ENCODE peak calls at places on chromosomes 5 and 9, in nine cellular contexts. I is tibial nerve, W is A549, C is heart right ventricle, S is uterus, T is tibial artery, V is HCT116, Q is ascending aorta, E is neural progenitor cell. A is an unnamed sample.

GRCh38 chr9:136079211-136079915 is 15.7 kb downstream of the NACC2 start:
- DNase-seq in I (no peak), W (no peak), C (peak), S (no peak), T (no peak), V (no peak), Q (no peak), E (peak), A (no peak)

GRCh38 chr5:80141681-80142080 is 106.5 kb downstream of the THBS4 start:
- DNase-seq in I (no peak), W (no peak), C (no peak), S (no peak), T (no peak), V (no peak), Q (no peak), E (no peak), A (no peak)

GRCh38 chr5:74442466-74442865 is 198.1 kb downstream of the ENC1 start:
- DNase-seq in I (no peak), W (no peak), C (no peak), S (no peak), T (no peak), V (no peak), Q (no peak), E (no peak), A (no peak)

GRCh38 chr5:164763211-164763610 is 1257.8 kb downstream of the MAT2B start:
- DNase-seq in I (no peak), W (no peak), C (no peak), S (no peak), T (no peak), V (no peak), Q (no peak), E (no peak), A (no peak)

GRCh38 chr9:83239787-83240186 is 176.8 kb upstream of the RASEF start:
- DNase-seq in I (no peak), W (no peak), C (no peak), S (no peak), T (no peak), V (no peak), Q (no peak), E (no peak), A (no peak)

GRCh38 chr5:168118042-168118668 is 173.3 kb upstream of the WWC1 start:
- DNase-seq in I (no peak), W (no peak), C (no peak), S (no peak), T (no peak), V (no peak), Q (no peak), E (peak), A (no peak)

GRCh38 chr9:15606667-15607472 is 54.0 kb downstream of the CCDC171 start:
- DNase-seq in I (no peak), W (peak), C (no peak), S (no peak), T (no peak), V (peak), Q (no peak), E (peak), A (peak)

GRCh38 chr5:78795757-78796156 is 147.2 kb upstream of the LHFPL2 start:
- DNase-seq in I (no peak), W (peak), C (no peak), S (no peak), T (no peak), V (no peak), Q (no peak), E (no peak), A (no peak)

GRCh38 chr5:121503111-121503840 is 348.4 kb upstream of the FTMT start:
- DNase-seq in I (peak), W (peak), C (no peak), S (no peak), T (peak), V (peak), Q (no peak), E (peak), A (no peak)

GRCh38 chr9:22136446-22137140 is 127.5 kb upstream of the CDKN2B start:
- DNase-seq in I (no peak), W (no peak), C (no peak), S (no peak), T (no peak), V (no peak), Q (no peak), E (no peak), A (peak)

GRCh38 chr5:167554564-167555254 is 736.7 kb upstream of the WWC1 start:
- DNase-seq in I (no peak), W (no peak), C (no peak), S (no peak), T (no peak), V (no peak), Q (no peak), E (no peak), A (no peak)

GRCh38 chr5:129384736-129385135 is 75.4 kb upstream of the ADAMTS19 start:
- DNase-seq in I (no peak), W (no peak), C (no peak), S (no peak), T (no peak), V (no peak), Q (no peak), E (no peak), A (no peak)

GRCh38 chr9:98983295-98984268 is 39.9 kb downstream of the COL15A1 start:
- DNase-seq in I (no peak), W (no peak), C (no peak), S (no peak), T (no peak), V (no peak), Q (no peak), E (no peak), A (no peak)

GRCh38 chr9:128836509-128837145 is 7.0 kb upstream of the SPOUT1 start:
- DNase-seq in I (no peak), W (no peak), C (no peak), S (no peak), T (no peak), V (no peak), Q (no peak), E (no peak), A (no peak)

GRCh38 chr9:136725612-136726011 is 13.2 kb downstream of the DIPK1B start:
- DNase-seq in I (no peak), W (no peak), C (no peak), S (no peak), T (no peak), V (no peak), Q (no peak), E (no peak), A (peak)

GRCh38 chr9:136978073-136978864 is 965 bp downstream of the PTGDS start:
- DNase-seq in I (peak), W (peak), C (peak), S (peak), T (peak), V (no peak), Q (no peak), E (peak), A (peak)

GRCh38 chr5:125835293-125836172 is 587.7 kb upstream of the GRAMD2B start:
- DNase-seq in I (no peak), W (peak), C (peak), S (peak), T (no peak), V (peak), Q (no peak), E (peak), A (peak)

GRCh38 chr5:139958749-139959148 is 84.3 kb downstream of the NRG2 start:
- DNase-seq in I (no peak), W (no peak), C (no peak), S (no peak), T (no peak), V (no peak), Q (no peak), E (no peak), A (no peak)

GRCh38 chr9:71218774-71219173 is 97.4 kb upstream of the TRPM3 start:
- DNase-seq in I (no peak), W (no peak), C (no peak), S (no peak), T (no peak), V (no peak), Q (no peak), E (no peak), A (peak)

GRCh38 chr9:71223953-71224538 is 102.6 kb upstream of the TRPM3 start:
- DNase-seq in I (no peak), W (no peak), C (no peak), S (no peak), T (no peak), V (no peak), Q (no peak), E (peak), A (no peak)
- TF ChIP-seq CTCF in I (no peak), W (no peak), C (no peak), S (no peak), T (no peak), V (no peak), Q (no peak), E (peak), A (no peak)

DNA sequence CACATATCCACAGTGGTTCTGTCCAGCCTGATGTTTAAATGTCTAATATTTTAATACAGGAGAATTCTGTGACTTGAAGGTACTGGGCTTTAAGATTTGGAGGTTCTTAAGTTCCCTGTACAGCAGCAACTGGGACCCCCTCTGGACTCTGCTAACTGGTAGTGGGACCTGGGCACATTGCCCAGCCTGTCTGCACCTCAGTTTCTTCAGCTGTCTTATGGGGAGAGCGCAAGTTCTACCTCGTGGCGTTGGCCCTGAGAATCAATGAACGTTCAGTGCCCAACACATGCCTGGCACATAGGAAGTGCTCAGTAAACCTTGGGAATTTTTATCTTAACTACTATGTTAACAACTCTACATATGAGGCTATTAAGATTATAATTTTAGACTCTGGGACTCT is 1.4 kb downstream of the SLC2A6 start:
- DNase-seq in I (no peak), W (no peak), C (peak), S (no peak), T (no peak), V (no peak), Q (no peak), E (no peak), A (no peak)
- H3K27ac ChIP-seq in I (no peak), W (no peak), C (no peak), S (no peak), T (no peak), V (no peak), Q (no peak), E (no peak), A (peak)

GRCh38 chr9:132651259-132651658 is 18.5 kb downstream of the DDX31 start:
- DNase-seq in I (no peak), W (peak), C (no peak), S (no peak), T (no peak), V (no peak), Q (no peak), E (no peak), A (peak)
- TF ChIP-seq CTCF in I (no peak), W (peak), C (peak), S (no peak), T (no peak), V (peak), Q (no peak), E (peak), A (peak)

GRCh38 chr9:687994-688393 is 153.5 kb upstream of the DMRT1 start:
- DNase-seq in I (no peak), W (no peak), C (no peak), S (no peak), T (no peak), V (no peak), Q (no peak), E (no peak), A (no peak)
- H3K27ac ChIP-seq in I (no peak), W (no peak), C (no peak), S (peak), T (peak), V (no peak), Q (peak), E (no peak), A (peak)

A was measured in RWPE1.